ENCODE peak calls at places on chromosomes 11 and 22, in four cellular contexts. M, R, T and A are unnamed samples.

GRCh38 chr22:47155131-47155885 is 392.9 kb downstream of the TBC1D22A start:
- DNase-seq in T (no peak), M (no peak), R (no peak), A (no peak)

GRCh38 chr11:44372989-44373388 is 63.0 kb upstream of the ALX4 start:
- DNase-seq in R (no peak), M (no peak), T (no peak), A (no peak)

GRCh38 chr11:129589190-129589589 is 213.5 kb downstream of the BARX2 start:
- DNase-seq in R (no peak), T (no peak), M (no peak), A (peak)

GRCh38 chr11:33723238-33723881 is 12.9 kb downstream of the CD59 start:
- DNase-seq in T (peak), M (peak), R (no peak), A (no peak)

GRCh38 chr22:32473388-32473952 is 1.1 kb upstream of the FBXO7 start:
- DNase-seq in R (peak), T (peak), M (peak), A (no peak)

GRCh38 chr11:28976012-28976800 is 868.0 kb downstream of the METTL15 start:
- DNase-seq in R (no peak), M (no peak), T (no peak), A (no peak)

GRCh38 chr22:47421846-47422245 is 659.4 kb downstream of the TBC1D22A start:
- DNase-seq in M (no peak), T (no peak), R (no peak), A (no peak)

GRCh38 chr11:22244986-22245592 is 52.2 kb downstream of the ANO5 start:
- DNase-seq in T (peak), R (peak), M (peak), A (peak)

GRCh38 chr22:30365891-30366290 is 9.1 kb downstream of the CCDC157 start:
- DNase-seq in M (no peak), T (no peak), R (no peak), A (no peak)

GRCh38 chr11:78570031-78570430 is 4.6 kb downstream of the NARS2 start:
- DNase-seq in M (no peak), R (no peak), T (no peak), A (no peak)

GRCh38 chr11:44988111-44988510 is 37.4 kb upstream of the TP53I11 start:
- DNase-seq in T (no peak), R (no peak), M (no peak), A (peak)

GRCh38 chr11:48172818-48173609 is 43.6 kb upstream of the OR4B1 start:
- DNase-seq in M (peak), R (peak), T (peak), A (peak)

GRCh38 chr11:120471131-120471530 is 40.4 kb upstream of the GRIK4 start:
- DNase-seq in M (no peak), R (no peak), T (peak), A (no peak)

GRCh38 chr22:23237841-23238240 is 57.5 kb downstream of the BCR start:
- DNase-seq in T (no peak), R (no peak), M (no peak), A (no peak)

GRCh38 chr11:65454696-65455456 is 32.3 kb downstream of the NEAT1 start:
- DNase-seq in T (peak), M (peak), R (peak), A (peak)

GRCh38 chr11:12430912-12431311 is 53.5 kb downstream of the PARVA start:
- DNase-seq in M (peak), T (peak), R (no peak), A (no peak)

GRCh38 chr11:64072403-64072802 is 36.7 kb downstream of the FLRT1 start:
- DNase-seq in M (no peak), R (no peak), T (no peak), A (no peak)

GRCh38 chr22:44357962-44358553 is 45.3 kb upstream of the SHISAL1 start:
- DNase-seq in T (peak), R (no peak), M (no peak), A (no peak)

GRCh38 chr11:131924446-131925240 is 554.2 kb downstream of the NTM start:
- DNase-seq in M (no peak), T (peak), R (no peak), A (no peak)

GRCh38 chr11:19777342-19778102 is 64.9 kb downstream of the NAV2 start:
- DNase-seq in M (peak), T (peak), R (no peak), A (peak)

GRCh38 chr11:19873730-19874129 is 161.1 kb downstream of the NAV2 start:
- DNase-seq in T (no peak), M (no peak), R (no peak), A (no peak)

GRCh38 chr22:41146573-41146972 is 54.2 kb downstream of the EP300 start:
- DNase-seq in T (no peak), R (no peak), M (no peak), A (no peak)

GRCh38 chr11:57639321-57640067 is 10.2 kb downstream of the YPEL4 start:
- DNase-seq in T (peak), M (no peak), R (peak), A (peak)

GRCh38 chr11:9861860-9862725 is 198.2 kb downstream of the SWAP70 start:
- DNase-seq in T (peak), R (peak), M (peak), A (peak)

GRCh38 chr11:79237111-79237510 is 203.7 kb downstream of the TENM4 start:
- DNase-seq in M (peak), R (no peak), T (no peak), A (no peak)

GRCh38 chr22:47422736-47423135 is 660.3 kb downstream of the TBC1D22A start:
- DNase-seq in R (no peak), T (no peak), M (no peak), A (no peak)

GRCh38 chr22:38028344-38029130 is 28.7 kb upstream of the PICK1 start:
- DNase-seq in M (no peak), T (no peak), R (no peak), A (no peak)

GRCh38 chr11:69339041-69339733 is 45.2 kb downstream of the MYEOV start:
- DNase-seq in T (no peak), R (no peak), M (no peak), A (peak)

GRCh38 chr11:77644887-77645286 is 7.3 kb upstream of the CLNS1A start:
- DNase-seq in M (no peak), R (no peak), T (no peak), A (no peak)

GRCh38 chr11:93606314-93606713 is 55.2 kb upstream of the CEP295 start:
- DNase-seq in T (no peak), R (no peak), M (no peak), A (no peak)

GRCh38 chr11:60899021-60899936 is 7.1 kb downstream of the PRPF19 start:
- DNase-seq in R (peak), M (peak), T (peak), A (peak)

GRCh38 chr11:86592659-86593451 is 79.6 kb downstream of the ME3 start:
- DNase-seq in T (peak), M (peak), R (no peak), A (no peak)

GRCh38 chr22:27113211-27114030 is 456.0 kb downstream of the MIAT start:
- DNase-seq in T (peak), M (no peak), R (no peak), A (no peak)

GRCh38 chr11:71251761-71252433 is 480 bp downstream of the SHANK2 start:
- DNase-seq in R (peak), T (peak), M (no peak), A (peak)

GRCh38 chr11:18527512-18527911 is 770 bp upstream of the TSG101 start:
- DNase-seq in M (peak), T (peak), R (no peak), A (no peak)

GRCh38 chr11:66530927-66531722 is 14.7 kb downstream of the ZDHHC24 start:
- DNase-seq in R (no peak), T (no peak), M (no peak), A (no peak)

DNA sequence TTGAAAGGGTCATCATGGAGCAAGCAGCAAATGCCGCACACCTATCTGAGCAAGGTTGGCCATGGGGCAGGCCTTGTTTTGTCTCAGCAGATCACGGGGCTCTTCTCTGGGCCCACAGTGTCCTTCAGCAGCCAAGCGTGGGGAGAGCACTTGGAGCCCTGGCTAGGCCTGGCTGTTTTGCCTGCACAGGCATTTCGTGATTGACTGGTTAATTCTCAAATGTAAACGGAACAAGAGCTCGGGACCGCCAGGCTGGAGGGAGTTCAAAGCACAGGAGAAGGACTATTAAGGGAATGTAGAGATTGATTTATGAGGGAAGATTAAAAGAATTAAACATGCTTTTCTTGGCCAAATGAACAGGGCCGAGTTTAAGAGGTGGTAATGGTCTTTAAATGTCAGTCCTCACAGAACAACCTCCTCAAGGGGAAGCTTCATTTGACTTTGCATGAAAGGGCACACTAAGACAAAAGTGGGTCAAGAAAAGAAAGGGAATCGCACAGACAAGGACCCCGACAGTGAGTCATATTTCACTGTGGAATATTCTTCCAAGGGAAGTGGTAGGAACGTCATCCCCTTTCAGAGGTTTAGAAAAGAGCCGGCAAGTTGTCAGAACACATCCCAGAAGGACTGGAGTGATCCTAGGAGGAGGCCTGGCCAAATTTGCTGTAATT is 20.7 kb downstream of the SPON1 start:
- DNase-seq in R (no peak), T (peak), M (no peak), A (no peak)
- H2BK120ac ChIP-seq in R (no peak), T (no peak), M (no peak), A (no peak)

GRCh38 chr11:7890417-7891179 is 40.5 kb downstream of the OR10A6 start:
- DNase-seq in M (no peak), R (no peak), T (no peak), A (no peak)
- H2BK120ac ChIP-seq in M (no peak), R (no peak), T (no peak), A (no peak)

GRCh38 chr11:108873938-108874337 is 209.1 kb downstream of the DDX10 start:
- DNase-seq in R (no peak), M (no peak), T (no peak), A (no peak)

GRCh38 chr11:108871867-108872266 is 207.0 kb downstream of the DDX10 start:
- DNase-seq in T (no peak), M (no peak), R (no peak), A (no peak)

GRCh38 chr11:108873305-108873704 is 208.4 kb downstream of the DDX10 start:
- DNase-seq in T (no peak), R (no peak), M (no peak), A (no peak)

GRCh38 chr11:108871152-108871551 is 206.3 kb downstream of the DDX10 start:
- DNase-seq in T (peak), R (no peak), M (peak), A (peak)

DNA sequence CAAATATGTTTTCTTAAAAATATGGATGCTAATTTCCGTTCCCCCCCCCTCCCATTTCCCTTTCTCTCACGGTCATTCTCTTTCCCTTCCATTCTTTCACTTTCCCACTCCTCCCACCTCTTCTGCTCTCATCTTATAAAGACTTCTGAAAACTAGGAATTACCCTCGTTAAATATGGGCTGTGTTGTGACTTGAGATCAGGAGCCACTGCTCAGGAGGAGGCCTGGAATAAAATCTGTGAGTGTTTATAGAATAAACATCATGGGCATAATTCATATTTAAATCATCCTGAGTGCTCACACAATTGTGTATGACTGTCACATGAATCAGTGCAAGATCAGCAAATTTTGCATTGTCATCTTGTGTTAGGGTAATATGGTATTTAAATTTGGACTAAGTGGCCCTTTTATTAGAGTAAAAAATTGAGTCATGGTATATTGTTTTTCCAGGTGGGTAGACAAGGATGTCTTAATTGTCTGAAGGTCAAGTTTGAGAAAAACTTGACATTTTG is 208.0 kb downstream of the DDX10 start:
- DNase-seq in T (no peak), M (no peak), R (no peak), A (no peak)
- H2BK120ac ChIP-seq in T (no peak), M (no peak), R (no peak), A (no peak)

GRCh38 chr22:17638182-17638431 is 450 bp upstream of the BCL2L13 start:
- DNase-seq in M (no peak), R (no peak), T (peak), A (no peak)

GRCh38 chr22:17634696-17635095 is 3.9 kb upstream of the BCL2L13 start:
- DNase-seq in R (no peak), T (peak), M (no peak), A (no peak)

GRCh38 chr22:17638432-17639237 is at the start of gene BCL2L13:
- DNase-seq in M (peak), T (peak), R (peak), A (peak)

GRCh38 chr22:17633998-17634323 is 4.6 kb upstream of the BCL2L13 start:
- DNase-seq in M (no peak), T (no peak), R (no peak), A (no peak)

GRCh38 chr22:17637490-17638181 is 921 bp upstream of the BCL2L13 start:
- DNase-seq in M (no peak), R (no peak), T (no peak), A (no peak)
- H2BK120ac ChIP-seq in M (no peak), R (no peak), T (peak), A (no peak)

DNA sequence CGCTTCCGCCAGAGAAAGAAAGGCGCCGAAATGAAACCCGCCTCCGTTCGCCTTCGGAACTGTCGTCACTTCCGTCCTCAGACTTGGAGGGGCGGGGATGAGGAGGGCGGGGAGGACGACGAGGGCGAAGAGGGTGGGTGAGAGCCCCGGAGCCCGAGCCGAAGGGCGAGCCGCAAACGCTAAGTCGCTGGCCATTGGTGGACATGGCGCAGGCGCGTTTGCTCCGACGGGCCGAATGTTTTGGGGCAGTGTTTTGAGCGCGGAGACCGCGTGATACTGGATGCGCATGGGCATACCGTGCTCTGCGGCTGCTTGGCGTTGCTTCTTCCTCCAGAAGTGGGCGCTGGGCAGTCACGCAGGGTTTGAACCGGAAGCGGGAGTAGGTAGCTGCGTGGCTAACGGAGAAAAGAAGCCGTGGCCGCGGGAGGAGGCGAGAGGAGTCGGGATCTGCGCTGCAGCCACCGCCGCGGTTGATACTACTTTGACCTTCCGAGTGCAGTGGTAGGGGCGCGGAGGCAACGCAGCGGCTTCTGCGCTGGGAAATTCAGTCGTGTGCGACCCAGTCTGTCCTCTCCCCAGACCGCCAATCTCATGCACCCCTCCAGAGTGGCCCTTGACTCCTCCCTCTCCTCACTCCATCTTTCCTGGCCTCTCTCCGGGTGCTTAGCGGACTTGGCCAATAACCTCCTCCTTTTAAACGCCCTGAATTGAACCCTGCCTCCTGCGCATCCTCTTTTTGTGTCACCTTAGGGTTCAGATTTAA is at the start of gene ATM:
- DNase-seq in T (peak), R (peak), M (peak), A (peak)
- H2BK120ac ChIP-seq in T (peak), R (no peak), M (peak), A (no peak)

DNA sequence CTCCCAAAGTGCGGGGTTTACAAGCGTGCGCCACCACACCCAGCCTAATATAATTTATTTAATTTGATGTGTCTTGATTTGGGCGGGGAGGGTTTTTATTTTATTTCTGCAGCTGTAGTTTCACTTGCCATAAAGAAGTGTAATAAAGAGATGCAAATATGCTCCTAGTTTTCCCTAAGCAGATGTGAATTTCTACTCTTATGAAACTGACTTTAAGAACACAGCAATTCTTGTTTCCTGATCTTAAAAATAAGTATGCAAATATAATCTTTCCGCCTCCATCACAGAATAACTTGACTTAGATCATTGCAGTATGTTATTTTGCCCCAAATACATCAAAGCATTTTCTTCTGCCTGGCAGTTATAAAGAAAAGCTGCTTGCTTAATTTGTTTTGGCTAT is 4.4 kb downstream of the SPCS2 start:
- DNase-seq in R (no peak), M (no peak), T (no peak), A (no peak)
- H2BK120ac ChIP-seq in R (no peak), M (no peak), T (no peak), A (no peak)

DNA sequence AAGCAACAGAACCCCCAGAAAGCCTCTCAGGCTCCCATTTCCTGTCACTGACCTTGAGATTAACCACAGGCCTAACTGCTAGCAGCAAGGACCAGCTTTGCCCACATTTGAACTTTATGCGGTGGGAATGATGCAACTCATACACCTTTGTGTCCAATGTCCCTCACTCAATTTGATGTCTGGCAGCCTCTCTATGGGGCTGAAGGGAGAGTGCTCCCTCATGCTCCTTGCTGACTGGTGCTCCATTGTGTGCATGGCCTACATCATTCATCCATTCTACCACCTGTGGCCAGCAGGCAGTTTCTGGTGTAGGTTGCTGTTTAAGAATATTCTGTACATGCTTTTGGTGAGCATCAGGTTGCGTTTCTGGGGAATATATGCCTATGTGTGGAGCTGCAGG is 31.9 kb downstream of the KCNQ1OT1 start:
- DNase-seq in T (no peak), M (no peak), R (no peak), A (no peak)
- H2BK120ac ChIP-seq in T (no peak), M (no peak), R (no peak), A (no peak)

GRCh38 chr22:39532215-39533071 is at the start of gene RPS19BP1:
- DNase-seq in M (peak), T (peak), R (peak), A (peak)
- H2BK120ac ChIP-seq in M (peak), T (peak), R (no peak), A (no peak)

DNA sequence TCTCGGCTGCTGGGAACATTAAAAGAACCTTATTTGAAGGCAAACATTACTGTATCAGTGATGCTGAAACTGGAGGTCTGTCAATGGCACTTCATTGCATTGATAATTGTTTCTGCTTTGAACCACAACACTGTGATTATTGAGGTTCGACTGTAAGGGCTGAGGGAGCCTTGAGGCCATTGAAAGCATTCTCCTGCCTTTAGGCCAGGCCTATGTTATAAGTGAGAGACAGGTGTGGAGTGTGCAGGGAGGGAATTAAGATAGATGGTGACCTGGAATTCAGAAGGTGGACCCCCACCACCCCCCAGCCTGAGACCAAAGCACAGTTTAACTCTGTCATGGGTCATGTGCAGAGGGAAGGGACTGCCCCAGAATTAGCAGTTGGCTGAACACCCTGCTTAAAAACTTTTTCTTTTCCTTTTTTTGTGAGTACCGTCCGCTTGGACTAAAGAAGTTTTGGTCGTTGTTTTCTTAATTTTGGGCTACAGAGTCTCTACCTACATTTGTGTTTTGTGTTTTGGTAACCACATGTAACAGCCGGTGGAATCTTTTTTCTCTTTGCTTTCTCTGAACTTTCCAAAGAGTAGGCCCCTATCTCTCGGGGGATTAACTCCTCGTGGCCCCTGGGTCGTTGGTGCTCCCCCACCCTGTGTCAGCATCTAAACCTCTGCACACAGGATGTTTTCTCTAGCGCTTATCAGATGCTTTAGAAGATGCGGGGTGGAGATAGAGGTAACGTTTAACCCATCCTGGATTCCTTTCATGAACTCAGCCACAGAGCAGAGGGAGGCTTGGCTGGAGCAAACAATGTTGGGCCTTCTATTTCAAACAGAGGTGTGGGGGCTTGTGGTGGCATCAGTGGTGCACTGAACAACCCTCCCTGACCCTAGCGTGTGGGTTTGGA is 43.7 kb downstream of the ZBTB16 start:
- DNase-seq in T (no peak), R (no peak), M (no peak), A (no peak)
- H2BK120ac ChIP-seq in T (no peak), R (no peak), M (no peak), A (no peak)